ENCODE peak calls at places on chromosomes 3 and 15, in four cellular contexts. M, R, F and W are unnamed samples.

GRCh38 chr15:88872706-88873105 is 22.6 kb downstream of the HAPLN3 start:
- DNase-seq in F (no peak), R (no peak), M (no peak), W (no peak)

GRCh38 chr15:55673287-55673686 is 69.7 kb downstream of the PRTG start:
- DNase-seq in M (no peak), R (no peak), F (no peak), W (no peak)

GRCh38 chr15:65085990-65086679 is 9.6 kb downstream of the KBTBD13 start:
- DNase-seq in R (no peak), F (no peak), M (no peak), W (no peak)

GRCh38 chr15:56016281-56016680 is 22.9 kb upstream of the NEDD4 start:
- DNase-seq in F (no peak), M (no peak), R (no peak), W (no peak)

GRCh38 chr15:66822106-66822505 is 120.1 kb downstream of the SMAD6 start:
- DNase-seq in F (no peak), R (no peak), M (no peak), W (no peak)

GRCh38 chr3:124413989-124414598 is 316.2 kb upstream of the UMPS start:
- DNase-seq in R (no peak), F (no peak), M (no peak), W (no peak)

GRCh38 chr3:71984843-71985594 is 200.1 kb upstream of the PROK2 start:
- DNase-seq in F (no peak), M (no peak), R (no peak), W (no peak)

GRCh38 chr15:89874926-89875564 is 18.7 kb downstream of the AP3S2 start:
- DNase-seq in R (peak; percentile 42), M (peak; percentile 28), F (no peak), W (peak; percentile 40)

GRCh38 chr3:60954049-60954448 is 297.2 kb downstream of the FHIT start:
- DNase-seq in M (peak; percentile 72), R (no peak), F (no peak), W (peak; percentile 32)

GRCh38 chr3:66860771-66861170 is 137.3 kb upstream of the KBTBD8 start:
- DNase-seq in F (no peak), R (no peak), M (no peak), W (no peak)

GRCh38 chr3:53384465-53385277 is 37.3 kb upstream of the DCP1A start:
- DNase-seq in R (no peak), F (no peak), M (no peak), W (no peak)

GRCh38 chr3:50207359-50208042 is 2.4 kb downstream of the SLC38A3 start:
- DNase-seq in R (no peak), M (no peak), F (no peak), W (no peak)

GRCh38 chr3:141728355-141728892 is 9.7 kb upstream of the RNF7 start:
- DNase-seq in M (no peak), F (no peak), R (no peak), W (no peak)

GRCh38 chr15:41501191-41501917 is 7.7 kb downstream of the ITPKA start:
- DNase-seq in R (peak; percentile 63), F (no peak), M (no peak), W (no peak)

GRCh38 chr3:32082727-32083126 is 23.7 kb upstream of the GPD1L start:
- DNase-seq in R (no peak), F (no peak), M (no peak), W (no peak)

GRCh38 chr3:132006605-132007204 is 28.1 kb downstream of the CPNE4 start:
- DNase-seq in R (no peak), F (no peak), M (peak; percentile 13), W (no peak)